ENCODE peak calls at places on chromosomes 13 and 19, in six cellular contexts. S is CD8-positive, alpha-beta memory T cell; E is activated T-cell treated with anti-CD3 and anti-CD28 coated beads for 1 hour; M is fibroblast of the conjunctiva; H is GM20000; G is NCI-H1105. U is an unnamed sample.

GRCh38 chr13:57874530-57874929 is 243.0 kb downstream of the PCDH17 start:
- DNase-seq in M (no peak), S (no peak), E (no peak), H (no peak), G (no peak), U (no peak)

GRCh38 chr19:21047712-21048111 is 27.3 kb downstream of the ZNF430 start:
- DNase-seq in G (no peak), H (no peak), M (no peak), E (no peak), S (no peak), U (no peak)

GRCh38 chr19:4089400-4089908 is 22.8 kb upstream of the ZBTB7A start:
- DNase-seq in S (peak), H (peak), G (no peak), E (peak), M (no peak), U (peak)

GRCh38 chr13:33249066-33249465 is 36.5 kb downstream of the STARD13 start:
- DNase-seq in S (no peak), M (no peak), E (no peak), H (no peak), G (no peak), U (no peak)

GRCh38 chr13:93409816-93410215 is 183.2 kb downstream of the GPC6 start:
- DNase-seq in M (no peak), H (no peak), E (no peak), S (no peak), G (no peak), U (no peak)

GRCh38 chr19:34172661-34173144 is 399 bp downstream of the LSM14A start:
- DNase-seq in E (no peak), M (no peak), S (no peak), G (no peak), H (no peak), U (no peak)

GRCh38 chr13:70380809-70381208 is 272.6 kb upstream of the KLHL1 start:
- DNase-seq in H (no peak), S (no peak), M (no peak), E (no peak), G (no peak), U (no peak)

GRCh38 chr13:101454767-101455166 is 2.3 kb downstream of the ITGBL1 start:
- DNase-seq in S (no peak), H (no peak), E (no peak), G (no peak), M (no peak), U (no peak)

GRCh38 chr19:44689290-44690130 is 9.4 kb upstream of the CEACAM16 start:
- DNase-seq in E (peak), H (peak), G (peak), M (peak), S (peak), U (peak)

GRCh38 chr19:39046037-39046821 is 13.9 kb upstream of the FBXO27 start:
- DNase-seq in E (no peak), S (no peak), G (no peak), H (no peak), M (no peak), U (no peak)

GRCh38 chr13:72716776-72717175 is 10.7 kb downstream of the MZT1 start:
- DNase-seq in M (no peak), E (no peak), S (no peak), G (no peak), H (no peak), U (no peak)

U was measured in T-helper 22 cell.